ENCODE peak calls at places on chromosomes 3 and 15, in four cellular contexts. D is Peyer's patch, Y is OCI-LY7, C is tibial artery. V is an unnamed sample.

GRCh38 chr3:39910828-39911464 is 101.5 kb downstream of the MYRIP start:
- DNase-seq in Y (no peak), D (no peak), C (no peak), V (no peak)

GRCh38 chr3:52385157-52385556 is 59.7 kb downstream of the SEMA3G start:
- DNase-seq in D (no peak), Y (peak), C (no peak), V (peak)

GRCh38 chr15:89654847-89655805 is at the start of gene KIF7:
- DNase-seq in C (no peak), Y (no peak), D (peak), V (no peak)

GRCh38 chr3:143751643-143752178 is 96.6 kb downstream of the SLC9A9 start:
- DNase-seq in C (no peak), Y (peak), D (no peak), V (no peak)

GRCh38 chr15:79494963-79495362 is 62.8 kb downstream of the MINAR1 start:
- DNase-seq in Y (no peak), C (no peak), D (no peak), V (no peak)

GRCh38 chr3:58164199-58164879 is 46.4 kb downstream of the DNASE1L3 start:
- DNase-seq in C (peak), Y (no peak), D (no peak), V (peak)

GRCh38 chr3:150925751-150926201 is 20.5 kb upstream of the MINDY4B start:
- DNase-seq in Y (peak), C (no peak), D (peak), V (peak)

GRCh38 chr3:9879830-9880549 is at the start of gene CIDEC:
- DNase-seq in D (no peak), C (no peak), Y (no peak), V (no peak)

GRCh38 chr3:30625541-30626438 is 19.4 kb downstream of the TGFBR2 start:
- DNase-seq in Y (no peak), C (no peak), D (no peak), V (no peak)

GRCh38 chr3:24220859-24221657 is 273.6 kb downstream of the THRB start:
- DNase-seq in C (peak), Y (no peak), D (no peak), V (no peak)

GRCh38 chr3:136068708-136069107 is 103.2 kb downstream of the PPP2R3A start:
- DNase-seq in C (no peak), Y (no peak), D (no peak), V (no peak)

GRCh38 chr3:72679540-72680198 is 168.6 kb downstream of the SHQ1 start:
- DNase-seq in D (no peak), C (no peak), Y (peak), V (no peak)

GRCh38 chr3:55615694-55616310 is 128.7 kb upstream of the WNT5A start:
- DNase-seq in C (no peak), Y (no peak), D (no peak), V (no peak)

GRCh38 chr3:9067352-9067975 is 104.2 kb upstream of the RAD18 start:
- DNase-seq in Y (peak), C (no peak), D (peak), V (no peak)

GRCh38 chr3:41202834-41203345 is 3.6 kb downstream of the CTNNB1 start:
- DNase-seq in D (no peak), Y (peak), C (no peak), V (no peak)

GRCh38 chr3:60281970-60282369 is 969.3 kb downstream of the FHIT start:
- DNase-seq in C (no peak), D (no peak), Y (no peak), V (no peak)

GRCh38 chr3:135650309-135650708 is 315.2 kb upstream of the PPP2R3A start:
- DNase-seq in Y (no peak), C (no peak), D (no peak), V (no peak)

GRCh38 chr15:61119556-61119955 is 109.5 kb downstream of the RORA start:
- DNase-seq in C (no peak), D (no peak), Y (no peak), V (no peak)

GRCh38 chr3:156106721-156107373 is 13.5 kb upstream of the KCNAB1 start:
- DNase-seq in Y (no peak), C (no peak), D (no peak), V (no peak)

GRCh38 chr15:96369351-96369750 is 38.9 kb downstream of the NR2F2 start:
- DNase-seq in Y (no peak), D (no peak), C (no peak), V (no peak)

GRCh38 chr3:127768346-127769008 is 53.8 kb downstream of the MGLL start:
- DNase-seq in D (no peak), C (no peak), Y (no peak), V (no peak)

GRCh38 chr3:54122802-54123537 is 618 bp downstream of the CACNA2D3 start:
- DNase-seq in C (no peak), D (no peak), Y (no peak), V (no peak)
- H3K4me3 ChIP-seq in C (peak), D (peak), Y (no peak), V (no peak)

DNA sequence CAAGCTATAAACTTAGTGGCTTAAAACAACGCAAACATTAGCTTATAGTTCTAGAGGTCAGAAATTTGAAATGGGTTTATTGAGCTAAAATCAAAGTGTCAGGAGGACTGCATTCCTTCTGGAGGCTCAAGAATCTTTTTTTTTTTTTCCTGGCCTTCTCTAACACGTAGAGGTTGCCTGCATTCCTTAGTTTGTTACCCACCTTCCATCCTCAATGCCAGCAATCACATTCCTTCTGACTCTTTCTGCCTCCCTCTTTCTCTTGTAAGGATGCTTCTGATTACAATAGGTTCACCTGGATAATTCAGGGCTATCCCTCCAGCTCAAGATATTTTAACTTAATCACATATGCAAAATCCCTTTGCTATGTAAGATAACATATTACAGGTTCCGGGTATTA is 24.8 kb downstream of the REC114 start:
- DNase-seq in Y (no peak), D (no peak), C (no peak), V (no peak)
- H3K4me3 ChIP-seq in Y (no peak), D (no peak), C (no peak), V (no peak)

GRCh38 chr3:126212250-126212628 is 31.9 kb upstream of the ALDH1L1 start:
- DNase-seq in D (no peak), C (no peak), Y (no peak), V (no peak)

GRCh38 chr3:126216416-126216815 is 36.0 kb upstream of the ALDH1L1 start:
- DNase-seq in C (no peak), Y (no peak), D (no peak), V (no peak)

GRCh38 chr3:126212629-126213375 is 32.4 kb upstream of the ALDH1L1 start:
- DNase-seq in C (peak), Y (no peak), D (no peak), V (no peak)

GRCh38 chr3:126211569-126211968 is 31.2 kb upstream of the ALDH1L1 start:
- DNase-seq in Y (no peak), D (no peak), C (no peak), V (no peak)

DNA sequence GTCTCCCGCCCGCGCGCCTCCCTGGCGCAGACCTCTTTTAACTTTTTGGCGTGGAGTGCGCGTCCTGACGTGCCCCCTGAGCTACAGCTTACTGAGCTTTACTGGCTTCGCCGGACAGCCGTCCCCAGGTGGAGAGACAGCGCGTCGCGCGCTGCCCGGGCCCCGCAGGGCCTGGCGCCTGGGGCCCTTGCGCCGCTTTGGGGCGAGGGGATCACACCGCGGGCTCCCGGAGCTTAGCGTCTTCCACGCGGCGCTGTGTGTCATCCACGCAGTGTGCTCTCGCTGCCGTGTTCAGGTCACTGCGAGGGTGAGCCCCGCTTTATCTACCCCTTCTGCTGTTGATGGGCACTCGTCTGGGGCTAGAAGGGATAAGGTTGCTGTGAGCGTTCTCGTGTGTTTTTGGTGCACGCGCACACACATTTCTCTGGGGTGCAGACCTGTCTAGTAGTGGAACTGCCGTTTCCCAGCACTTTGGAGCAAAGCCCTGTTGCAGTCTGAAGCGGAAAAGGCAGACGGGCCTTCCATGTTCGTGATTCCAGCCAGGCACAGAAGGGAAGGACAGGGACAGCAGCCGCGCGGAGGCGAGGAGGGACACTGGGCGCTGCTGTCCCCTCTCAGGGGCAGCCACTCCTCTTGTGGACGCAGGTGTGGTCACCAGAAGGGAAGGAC is 33.1 kb upstream of the ALDH1L1 start:
- DNase-seq in Y (no peak), C (no peak), D (no peak), V (no peak)
- H3K4me3 ChIP-seq in Y (no peak), C (peak), D (peak), V (no peak)

GRCh38 chr15:85489773-85490493 is 109.5 kb downstream of the AKAP13 start:
- DNase-seq in Y (no peak), D (no peak), C (no peak), V (no peak)
- H3K4me3 ChIP-seq in Y (no peak), D (no peak), C (no peak), V (no peak)

V was measured in LNCaP clone FGC.